ENCODE peak calls at places on chromosomes 6 and 20, in nine cellular contexts. S, I, T, Q, D, N, F, C and Y are unnamed samples.

GRCh38 chr20:45874576-45874975 is 6.5 kb upstream of the ZSWIM1 start:
- DNase-seq in T (no peak), N (no peak), S (no peak), I (no peak), D (no peak), C (no peak), Q (no peak), F (no peak), Y (no peak)

GRCh38 chr20:25464501-25465204 is 57.2 kb downstream of the GINS1 start:
- DNase-seq in T (no peak), F (no peak), D (no peak), S (no peak), Q (no peak), I (no peak), N (no peak), C (no peak), Y (no peak)

GRCh38 chr6:103707596-103708325 is 1152.0 kb downstream of the HACE1 start:
- DNase-seq in Q (no peak), C (no peak), D (no peak), N (no peak), S (no peak), F (no peak), I (no peak), T (no peak), Y (no peak)

GRCh38 chr6:116400376-116400775 is 29.6 kb downstream of the DSE start:
- DNase-seq in Q (no peak), S (peak; percentile 58), N (no peak), C (no peak), F (no peak), D (no peak), T (no peak), I (no peak), Y (no peak)

GRCh38 chr6:63764318-63764916 is 128.8 kb downstream of the PHF3 start:
- DNase-seq in N (no peak), F (no peak), C (no peak), D (peak; percentile 56), T (no peak), I (no peak), S (peak; percentile 6), Q (no peak), Y (no peak)

GRCh38 chr20:11454966-11455799 is 462.5 kb upstream of the BTBD3 start:
- DNase-seq in Q (no peak), C (no peak), N (no peak), F (no peak), T (no peak), D (no peak), I (peak; percentile 58), S (peak; percentile 86), Y (no peak)

GRCh38 chr6:31356216-31356945 is 598 bp downstream of the HLA-B start:
- DNase-seq in Q (peak; percentile 52), C (peak; percentile 30), T (no peak), N (peak; percentile 60), I (no peak), D (peak; percentile 36), S (no peak), F (no peak), Y (peak; percentile 44)

GRCh38 chr6:157442296-157442695 is 61.3 kb downstream of the ZDHHC14 start:
- DNase-seq in T (no peak), S (peak; percentile 66), N (no peak), F (no peak), D (no peak), Q (no peak), C (no peak), I (no peak), Y (no peak)

GRCh38 chr6:108837236-108837971 is 10.8 kb upstream of the ARMC2 start:
- DNase-seq in F (no peak), C (no peak), Q (no peak), D (no peak), S (peak; percentile 17), N (no peak), T (no peak), I (no peak), Y (no peak)

GRCh38 chr6:108685970-108686369 is 125.3 kb downstream of the FOXO3 start:
- DNase-seq in T (no peak), I (no peak), C (no peak), N (no peak), D (no peak), Q (no peak), F (no peak), S (no peak), Y (no peak)

GRCh38 chr6:138292482-138292881 is 74.2 kb upstream of the PBOV1 start:
- DNase-seq in S (no peak), F (no peak), T (no peak), D (no peak), Q (no peak), C (no peak), N (no peak), I (no peak), Y (no peak)

DNA sequence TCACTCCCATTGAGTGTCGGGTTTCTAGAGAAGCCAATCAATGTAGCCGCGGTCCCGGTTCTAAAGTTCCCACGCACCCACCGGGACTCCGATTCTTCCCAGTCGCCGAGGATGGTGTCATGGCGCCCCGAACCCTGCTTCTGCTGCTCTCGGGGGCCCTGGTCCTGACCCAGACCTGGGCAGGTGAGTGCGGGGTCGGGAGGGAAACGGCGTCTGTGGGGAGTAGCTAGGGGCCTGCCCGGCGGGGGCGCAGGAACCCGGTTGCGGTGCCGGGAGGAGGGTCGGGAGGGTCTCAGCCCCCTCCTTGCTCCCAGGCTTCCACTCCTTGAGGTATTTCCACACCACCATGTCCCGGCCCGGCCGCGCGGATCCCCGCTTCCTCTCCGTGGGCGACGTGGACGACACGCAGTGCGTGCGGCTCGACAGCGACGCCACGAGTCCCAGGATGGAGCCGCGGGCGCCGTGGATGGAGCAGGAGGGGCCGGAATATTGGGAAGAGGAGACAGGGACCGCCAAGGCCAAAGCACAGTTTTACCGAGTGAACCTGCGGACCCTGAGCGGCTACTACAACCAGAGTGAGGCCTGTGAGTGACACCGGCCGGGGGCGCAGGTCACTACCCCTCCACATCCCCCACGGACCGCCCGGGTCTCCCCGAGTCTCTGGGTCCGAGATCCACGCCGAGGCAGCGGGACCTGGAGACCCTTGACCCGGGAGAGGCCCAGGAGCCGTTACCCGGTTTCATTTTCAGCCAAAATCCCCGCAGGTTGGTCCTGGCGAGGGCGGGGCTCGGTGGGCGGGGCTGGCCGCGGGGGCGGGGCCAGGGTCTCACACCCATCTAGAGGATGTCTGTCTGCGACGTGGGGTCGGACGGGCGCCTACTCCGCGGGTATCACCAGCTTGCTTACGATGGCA is 35.2 kb upstream of the HLA-G start:
- DNase-seq in T (peak; percentile 7), S (no peak), N (peak; percentile 74), C (peak; percentile 77), I (peak; percentile 27), Q (peak; percentile 61), F (peak; percentile 79), D (peak; percentile 40), Y (peak; percentile 67)
- TF ChIP-seq CTCF in T (peak; percentile 77), S (no peak), N (peak; percentile 78), C (no peak), I (peak; percentile 21), Q (peak; percentile 56), F (peak; percentile 46), D (peak; percentile 48), Y (peak; percentile 31)

GRCh38 chr20:59718071-59718470 is 113.7 kb downstream of the PHACTR3 start:
- DNase-seq in F (no peak), Q (no peak), C (no peak), N (no peak), D (no peak), T (no peak), I (no peak), S (no peak), Y (no peak)
- H3K9me3 ChIP-seq in F (peaks cover 5% of the 10 kb centered on the region), Q (no peaks in the 10 kb centered on the region), C (no peaks in the 10 kb centered on the region), N (peaks cover 7% of the 10 kb centered on the region), D (no peaks in the 10 kb centered on the region), T (no peaks in the 10 kb centered on the region), I (no peaks in the 10 kb centered on the region), S (peaks cover 4% of the 10 kb centered on the region), Y (no peaks in the 10 kb centered on the region)

GRCh38 chr20:37651932-37652331 is 41.9 kb upstream of the CTNNBL1 start:
- DNase-seq in Q (no peak), I (peak; percentile 18), S (no peak), C (no peak), T (no peak), D (peak; percentile 83), N (peak; percentile 35), F (peak; percentile 77), Y (peak; percentile 46)
- TF ChIP-seq CTCF in Q (peak; percentile 21), I (peak; percentile 47), S (no peak), C (no peak), T (no peak), D (peak; percentile 73), N (peak; percentile 55), F (peak; percentile 77), Y (no peak)

DNA sequence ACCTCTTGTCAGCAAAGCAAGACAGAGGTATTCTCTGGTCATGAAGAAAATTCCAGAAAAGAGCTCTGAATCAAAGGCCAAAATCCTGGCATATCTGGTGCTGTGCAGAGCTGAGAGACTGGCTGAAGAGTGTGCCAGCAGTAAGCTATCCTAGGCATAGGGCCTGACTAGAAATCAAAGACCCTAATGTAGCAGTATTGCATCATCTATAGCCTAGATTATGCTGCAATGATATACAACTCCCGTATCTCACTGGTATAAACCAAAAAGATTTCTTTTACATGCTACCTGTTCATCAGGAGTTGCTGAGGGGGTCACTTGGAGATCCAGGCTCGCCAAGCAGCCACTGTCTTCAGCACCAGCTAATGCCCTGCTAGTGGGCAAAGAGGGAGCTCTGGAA is 30.9 kb upstream of the TRIM39 start:
- DNase-seq in N (no peak), D (no peak), F (no peak), I (no peak), T (no peak), S (no peak), C (no peak), Q (no peak), Y (no peak)
- H3K9me3 ChIP-seq in N (no peaks in the 10 kb centered on the region), D (peaks cover 17% of the 10 kb centered on the region), F (peaks cover 10% of the 10 kb centered on the region), I (peaks cover 13% of the 10 kb centered on the region), T (no peaks in the 10 kb centered on the region), S (no peaks in the 10 kb centered on the region), C (no peaks in the 10 kb centered on the region), Q (no peaks in the 10 kb centered on the region), Y (no peaks in the 10 kb centered on the region)

GRCh38 chr6:74568851-74569250 is 637.0 kb downstream of the COL12A1 start:
- DNase-seq in D (no peak), N (no peak), S (peak; percentile 22), F (no peak), C (no peak), T (no peak), I (no peak), Q (no peak), Y (no peak)
- TF ChIP-seq CTCF in D (no peak), N (no peak), S (no peak), F (no peak), C (no peak), T (no peak), I (no peak), Q (no peak), Y (no peak)